ENCODE peak calls at places on chromosomes 2 and 18, in seven cellular contexts. A, O, C, L, E, Y and M are unnamed samples.

GRCh38 chr2:39837856-39838453 is 58.9 kb upstream of the THUMPD2 start:
- DNase-seq in Y (no peak), O (peak; percentile 68), A (peak; percentile 53), L (peak; percentile 38), E (peak; percentile 57), C (no peak), M (peak; percentile 5)

GRCh38 chr2:873651-874580 is 76.7 kb upstream of the SNTG2 start:
- DNase-seq in Y (no peak), C (no peak), O (no peak), E (no peak), A (no peak), L (no peak), M (no peak)

GRCh38 chr2:97660775-97661417 is 2.9 kb downstream of the ACTR1B start:
- DNase-seq in L (peak; percentile 12), O (no peak), C (no peak), E (peak; percentile 52), Y (no peak), A (peak; percentile 45), M (no peak)

GRCh38 chr18:43129946-43130523 is 14.6 kb upstream of the RIT2 start:
- DNase-seq in Y (no peak), C (no peak), O (no peak), E (peak; percentile 48), L (peak; percentile 29), A (peak; percentile 3), M (no peak)

GRCh38 chr2:23456881-23457760 is 72.1 kb downstream of the KLHL29 start:
- DNase-seq in Y (no peak), C (no peak), L (no peak), A (peak; percentile 59), E (no peak), O (no peak), M (no peak)

GRCh38 chr18:76458522-76459311 is 36.3 kb downstream of the ZNF516 start:
- DNase-seq in E (no peak), C (no peak), L (no peak), Y (no peak), O (no peak), A (no peak), M (no peak)

GRCh38 chr2:28621172-28622100 is 125.6 kb downstream of the PLB1 start:
- DNase-seq in C (peak; percentile 83), O (peak; percentile 94), A (peak; percentile 99), E (peak; percentile 78), L (peak; percentile 98), Y (peak; percentile 79), M (peak; percentile 66)

GRCh38 chr18:35376393-35376741 is 770 bp downstream of the ZNF396 start:
- DNase-seq in L (no peak), A (no peak), E (peak; percentile 74), C (peak; percentile 62), O (no peak), Y (peak; percentile 40), M (no peak)

GRCh38 chr2:174666786-174667369 is 69.3 kb upstream of the WIPF1 start:
- DNase-seq in L (no peak), Y (no peak), C (no peak), A (no peak), E (peak; percentile 59), O (no peak), M (no peak)

GRCh38 chr2:36633470-36634092 is 35.6 kb upstream of the FEZ2 start:
- DNase-seq in A (no peak), Y (no peak), C (no peak), L (no peak), E (no peak), O (peak; percentile 41), M (no peak)

GRCh38 chr18:56083097-56083865 is 495.3 kb upstream of the TCF4 start:
- DNase-seq in C (no peak), Y (no peak), O (peak; percentile 17), E (no peak), L (peak; percentile 64), A (no peak), M (no peak)

GRCh38 chr2:147250652-147251356 is 594.0 kb upstream of the ACVR2A start:
- DNase-seq in A (no peak), O (no peak), L (no peak), E (no peak), C (no peak), Y (no peak), M (no peak)

GRCh38 chr2:184154438-184154837 is 443.9 kb upstream of the ZNF804A start:
- DNase-seq in O (peak; percentile 69), A (no peak), C (no peak), E (peak; percentile 2), Y (no peak), L (peak; percentile 29), M (no peak)

GRCh38 chr2:227006189-227006897 is 157.7 kb downstream of the COL4A4 start:
- DNase-seq in A (no peak), O (no peak), Y (no peak), C (no peak), L (no peak), E (no peak), M (no peak)

GRCh38 chr2:112646102-112646719 is 472 bp downstream of the SLC20A1 start:
- DNase-seq in A (no peak), L (no peak), O (no peak), E (no peak), C (no peak), Y (no peak), M (no peak)

GRCh38 chr2:149732001-149732685 is 144.6 kb upstream of the MMADHC start:
- DNase-seq in C (no peak), L (peak; percentile 55), Y (no peak), E (no peak), A (peak; percentile 45), O (peak; percentile 94), M (peak; percentile 63)

GRCh38 chr2:220296174-220296573 is 668.7 kb downstream of the SLC4A3 start:
- DNase-seq in A (no peak), C (no peak), O (peak; percentile 34), E (no peak), Y (no peak), L (no peak), M (no peak)

GRCh38 chr18:80246656-80247402 is 485 bp downstream of the PARD6G start:
- DNase-seq in L (no peak), Y (no peak), E (peak; percentile 31), O (peak; percentile 81), C (peak; percentile 35), A (no peak), M (no peak)

GRCh38 chr2:73987109-73987947 is 2.6 kb downstream of the TET3 start:
- DNase-seq in A (no peak), C (peak; percentile 76), E (peak; percentile 67), Y (peak; percentile 53), O (peak; percentile 71), L (peak; percentile 56), M (no peak)

GRCh38 chr2:234483568-234484251 is 13.2 kb downstream of the ARL4C start:
- DNase-seq in Y (peak; percentile 67), A (peak; percentile 11), L (no peak), O (no peak), C (peak; percentile 34), E (peak; percentile 62), M (no peak)

GRCh38 chr2:160087854-160088745 is 25.7 kb upstream of the PLA2R1 start:
- DNase-seq in Y (no peak), C (no peak), L (no peak), O (peak; percentile 20), A (no peak), E (peak; percentile 52), M (no peak)

GRCh38 chr18:495452-495851 is 5.0 kb downstream of the COLEC12 start:
- DNase-seq in A (no peak), C (no peak), Y (no peak), E (no peak), L (no peak), O (no peak), M (no peak)
- TF ChIP-seq CTCF in A (no peak), C (no peak), Y (no peak), E (no peak), L (no peak), O (no peak), M (no peak)

DNA sequence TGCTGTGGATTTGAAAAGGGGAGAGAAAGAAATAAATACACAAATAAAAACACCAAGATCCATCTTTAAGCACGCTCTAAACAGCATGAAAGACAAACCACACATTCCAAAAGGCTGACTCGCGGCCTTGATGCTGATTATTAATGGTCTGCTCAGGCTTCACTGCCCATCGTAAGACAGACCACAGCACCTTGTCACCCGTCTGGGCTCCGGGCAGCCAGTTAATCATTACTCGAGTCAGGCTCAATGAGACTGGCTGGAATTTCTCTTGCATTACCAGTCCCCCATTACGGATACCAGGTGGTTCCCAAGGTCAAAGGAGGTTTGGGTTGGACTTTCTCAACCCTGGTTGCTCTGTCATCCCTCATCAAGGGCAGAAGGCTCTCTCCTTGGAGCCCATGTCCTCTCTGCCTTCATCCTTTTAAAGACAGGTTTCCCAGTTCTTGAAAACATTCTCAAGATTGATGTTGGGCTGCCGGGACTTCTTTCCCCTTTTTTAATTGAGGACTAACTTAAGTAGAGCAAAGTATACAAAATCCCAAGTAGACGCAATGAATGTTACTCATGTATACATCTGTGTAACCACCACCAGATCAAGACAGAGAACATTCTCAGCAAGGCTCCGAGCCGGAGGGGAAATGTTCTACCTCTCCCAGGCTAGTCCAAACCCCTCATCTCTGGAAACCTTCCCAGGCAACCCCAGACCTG is 8.1 kb downstream of the SMAD7 start:
- DNase-seq in E (no peak), C (peak; percentile 38), O (peak; percentile 92), L (peak; percentile 94), A (peak; percentile 97), Y (no peak), M (peak; percentile 95)
- H3K4me3 ChIP-seq in E (no peak overlapping the region), C (no peak overlapping the region), O (no peak overlapping the region), L (peak overlapping the region; percentile 10), A (peak overlapping the region; percentile 27), Y (peak overlapping the region; percentile 96), M (peak overlapping the region; percentile 27)

DNA sequence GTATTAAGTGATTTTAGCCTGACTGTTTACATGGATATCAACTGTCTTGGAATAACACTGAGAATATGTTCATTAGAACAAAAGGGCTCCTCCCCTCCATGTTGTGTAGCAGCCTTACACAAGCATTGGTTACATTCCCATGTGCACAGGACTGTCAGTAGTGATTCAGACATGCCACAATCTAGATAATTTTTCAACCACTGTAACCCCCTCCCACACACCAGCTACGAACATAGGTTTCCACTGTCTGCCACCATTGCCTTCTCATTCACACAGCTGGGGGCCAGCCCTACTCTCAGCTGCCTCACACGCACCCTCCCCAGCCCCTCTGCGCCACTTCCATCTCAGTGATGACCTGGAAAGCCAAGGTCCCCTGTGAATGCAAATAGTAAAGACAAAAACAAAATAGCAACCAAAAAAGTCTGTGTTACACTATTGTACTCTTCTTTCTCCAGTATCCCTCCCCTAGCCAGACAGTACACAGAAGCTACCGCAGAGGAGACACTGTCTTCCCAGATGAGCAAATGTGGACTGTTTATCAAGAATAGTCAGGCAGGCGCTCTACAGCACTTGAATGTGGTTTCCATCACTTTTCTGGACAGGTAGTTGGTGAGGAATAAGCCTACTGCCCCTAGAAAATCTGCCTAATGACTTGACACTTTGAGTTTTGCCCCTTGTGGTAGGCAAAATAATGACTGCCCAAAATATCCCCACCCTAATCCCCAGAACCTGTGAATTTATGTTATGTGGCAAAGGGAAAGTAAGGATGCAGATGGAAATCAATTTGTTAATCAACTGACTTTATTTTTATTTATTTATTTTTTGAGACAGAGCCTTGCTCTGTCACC is 27.9 kb upstream of the TYMS start:
- DNase-seq in C (no peak), L (no peak), A (peak; percentile 16), E (peak; percentile 39), O (no peak), Y (no peak), M (no peak)
- TF ChIP-seq CTCF in C (no peak), L (peak; percentile 3), A (peak; percentile 22), E (peak; percentile 9), O (peak; percentile 2), Y (no peak), M (no peak)

GRCh38 chr2:25955869-25956535 is 26.3 kb downstream of the KIF3C start:
- DNase-seq in Y (no peak), A (no peak), L (no peak), C (no peak), E (peak; percentile 49), O (no peak), M (no peak)
- H3K4me3 ChIP-seq in Y (no peak overlapping the region), A (no peak overlapping the region), L (no peak overlapping the region), C (no peak overlapping the region), E (no peak overlapping the region), O (no peak overlapping the region), M (no peak overlapping the region)

GRCh38 chr18:23963443-23964185 is 50.9 kb upstream of the TTC39C start:
- DNase-seq in L (no peak), E (no peak), Y (no peak), O (peak; percentile 46), A (no peak), C (no peak), M (no peak)
- TF ChIP-seq CTCF in L (no peak), E (no peak), Y (no peak), O (no peak), A (no peak), C (no peak), M (no peak)